ENCODE peak calls at places on chromosome 20, in eight cellular contexts. F is aorta; J is mucosa of gallbladder; Y is activated B cell treated with CpG ODN at 0.5 μM for 24 hours; I is head of caudate nucleus; P is heart left ventricle; C is stimulated activated CD8-positive, alpha-beta memory T cell treated with anti-CD3 and anti-CD28 coated beads, Interleukin-15, amount 100 ng/mL, for 1 hour; U is upper lobe of left lung. D is an unnamed sample.

GRCh38 chr20:48381353-48382120 is 446.3 kb downstream of the PREX1 start:
- DNase-seq in C (no peak), F (no peak), U (no peak), Y (no peak), P (no peak), I (no peak), J (no peak), D (no peak)

GRCh38 chr20:4887586-4887985 is 113.7 kb downstream of the SLC23A2 start:
- DNase-seq in P (no peak), U (no peak), C (no peak), J (no peak), F (no peak), I (no peak), Y (no peak), D (no peak)

GRCh38 chr20:45833030-45833882 is at the start of gene SNX21:
- DNase-seq in U (peak), Y (peak), C (no peak), I (peak), P (peak), J (peak), F (peak), D (peak)

GRCh38 chr20:10047427-10047826 is 12.6 kb downstream of the ANKEF1 start:
- DNase-seq in I (no peak), C (no peak), Y (no peak), F (no peak), J (no peak), P (no peak), U (no peak), D (no peak)

GRCh38 chr20:62131560-62132320 is 9.5 kb downstream of the LSM14B start:
- DNase-seq in P (no peak), C (no peak), Y (no peak), F (no peak), I (no peak), J (no peak), U (no peak), D (no peak)

GRCh38 chr20:44092551-44093248 is 94.3 kb downstream of the JPH2 start:
- DNase-seq in I (no peak), Y (no peak), C (no peak), U (no peak), F (no peak), P (no peak), J (no peak), D (no peak)

GRCh38 chr20:63160641-63161175 is 55.2 kb downstream of the YTHDF1 start:
- DNase-seq in J (no peak), Y (no peak), P (no peak), F (peak), C (no peak), U (no peak), I (no peak), D (peak)

GRCh38 chr20:25372584-25373336 is 17.9 kb downstream of the ABHD12 start:
- DNase-seq in Y (no peak), C (no peak), U (no peak), I (no peak), P (no peak), J (no peak), F (no peak), D (no peak)

GRCh38 chr20:16530201-16530681 is 43.0 kb downstream of the KIF16B start:
- DNase-seq in J (peak), F (no peak), Y (no peak), P (no peak), C (no peak), I (no peak), U (no peak), D (no peak)

GRCh38 chr20:44056010-44056698 is 130.8 kb downstream of the JPH2 start:
- DNase-seq in F (peak), Y (no peak), J (no peak), I (peak), C (peak), P (peak), U (peak), D (no peak)

GRCh38 chr20:18066421-18067333 is 9.0 kb upstream of the OVOL2 start:
- DNase-seq in I (no peak), F (no peak), Y (no peak), C (no peak), U (no peak), P (no peak), J (no peak), D (no peak)

GRCh38 chr20:25220810-25221591 is 25.5 kb downstream of the ENTPD6 start:
- DNase-seq in F (no peak), Y (no peak), P (peak), C (no peak), I (no peak), U (no peak), J (no peak), D (peak)

GRCh38 chr20:63698739-63699465 is 2.5 kb downstream of the TNFRSF6B start:
- DNase-seq in I (no peak), F (peak), U (peak), P (peak), J (no peak), C (no peak), Y (no peak), D (peak)

GRCh38 chr20:916825-917224 is 691 bp upstream of the ANGPT4 start:
- DNase-seq in F (no peak), I (no peak), J (no peak), U (no peak), P (no peak), C (no peak), Y (no peak), D (no peak)

GRCh38 chr20:46558511-46558959 is 8.1 kb upstream of the OCSTAMP start:
- DNase-seq in F (peak), C (no peak), U (no peak), J (no peak), Y (no peak), P (peak), I (no peak), D (peak)

GRCh38 chr20:20215976-20216727 is 151.8 kb upstream of the INSM1 start:
- DNase-seq in U (no peak), I (no peak), Y (no peak), J (no peak), F (no peak), C (no peak), P (peak), D (peak)

GRCh38 chr20:50958733-50959542 is at the start of gene MOCS3:
- DNase-seq in P (peak), J (peak), I (peak), F (peak), C (no peak), Y (peak), U (peak), D (peak)

GRCh38 chr20:2984956-2985661 is 58.3 kb upstream of the GNRH2 start:
- DNase-seq in P (peak), U (no peak), Y (no peak), J (no peak), C (no peak), I (no peak), F (peak), D (no peak)

GRCh38 chr20:35604444-35604750 is 11.2 kb upstream of the SPAG4 start:
- DNase-seq in C (no peak), F (no peak), P (no peak), Y (no peak), I (no peak), J (no peak), U (no peak), D (no peak)